ENCODE peak calls at places on chromosomes 11 and 22, in six cellular contexts. O, I, C, Z, S and R are unnamed samples.

GRCh38 chr11:3202305-3202704 is 16.3 kb downstream of the MRGPRG start:
- DNase-seq in O (no peak), I (no peak), C (no peak), Z (no peak), S (no peak), R (no peak)

GRCh38 chr11:110305169-110306018 is 9.0 kb upstream of the RDX start:
- DNase-seq in O (no peak), I (no peak), C (no peak), Z (no peak), S (no peak), R (no peak)

GRCh38 chr11:2577071-2578005 is 122.5 kb downstream of the KCNQ1OT1 start:
- DNase-seq in O (no peak), I (peak), C (peak), Z (no peak), S (peak), R (peak)

GRCh38 chr22:29541845-29542244 is 11.7 kb downstream of the THOC5 start:
- DNase-seq in O (no peak), I (no peak), C (no peak), Z (no peak), S (no peak), R (no peak)

GRCh38 chr11:126332221-126332711 is 23.2 kb upstream of the ST3GAL4 start:
- DNase-seq in O (no peak), I (no peak), C (peak), Z (peak), S (peak), R (peak)

GRCh38 chr22:28203286-28203685 is 284.2 kb upstream of the PITPNB start:
- DNase-seq in O (no peak), I (no peak), C (no peak), Z (no peak), S (no peak), R (no peak)

GRCh38 chr11:63766501-63767270 is 1.9 kb downstream of the ZFTA start:
- DNase-seq in O (no peak), I (no peak), C (no peak), Z (no peak), S (no peak), R (no peak)

GRCh38 chr11:108218455-108218854 is 4.0 kb downstream of the NPAT start:
- DNase-seq in O (no peak), I (no peak), C (no peak), Z (peak), S (no peak), R (no peak)

GRCh38 chr22:41446057-41446501 is 522 bp downstream of the TOB2 start:
- DNase-seq in O (peak), I (peak), C (peak), Z (no peak), S (peak), R (no peak)

GRCh38 chr11:66683877-66684276 is 6.2 kb upstream of the RBM4B start:
- DNase-seq in O (no peak), I (no peak), C (peak), Z (no peak), S (no peak), R (peak)

GRCh38 chr11:41498726-41499125 is 39.3 kb upstream of the LRRC4C start:
- DNase-seq in O (no peak), I (no peak), C (no peak), Z (no peak), S (no peak), R (no peak)

GRCh38 chr11:18575361-18575760 is 13.2 kb downstream of the UEVLD start:
- DNase-seq in O (no peak), I (no peak), C (no peak), Z (no peak), S (no peak), R (no peak)

GRCh38 chr22:29756341-29756740 is 10.5 kb downstream of the ZMAT5 start:
- DNase-seq in O (no peak), I (no peak), C (no peak), Z (no peak), S (no peak), R (no peak)

GRCh38 chr11:83510530-83511449 is 224.6 kb upstream of the CCDC90B start:
- DNase-seq in O (no peak), I (no peak), C (no peak), Z (no peak), S (no peak), R (no peak)

GRCh38 chr11:116148056-116148455 is 624.7 kb downstream of the BUD13 start:
- DNase-seq in O (no peak), I (peak), C (no peak), Z (no peak), S (no peak), R (no peak)

GRCh38 chr22:30169002-30169401 is 77.6 kb downstream of the LIF start:
- DNase-seq in O (no peak), I (no peak), C (no peak), Z (no peak), S (no peak), R (no peak)

GRCh38 chr11:134340354-134340964 is 8.7 kb downstream of the GLB1L2 start:
- DNase-seq in O (no peak), I (no peak), C (no peak), Z (no peak), S (no peak), R (no peak)

GRCh38 chr11:61885784-61886580 is 5.4 kb downstream of the FADS3 start:
- DNase-seq in O (no peak), I (no peak), C (no peak), Z (no peak), S (no peak), R (no peak)

GRCh38 chr11:77108436-77108835 is 5.8 kb downstream of the OMP start:
- DNase-seq in O (no peak), I (no peak), C (no peak), Z (no peak), S (no peak), R (no peak)

GRCh38 chr11:118918686-118919280 is 6.9 kb downstream of the BCL9L start:
- DNase-seq in O (no peak), I (no peak), C (no peak), Z (peak), S (peak), R (no peak)

GRCh38 chr22:25153961-25154685 is 45.5 kb upstream of the CRYBB3 start:
- DNase-seq in O (peak), I (no peak), C (peak), Z (no peak), S (peak), R (no peak)

GRCh38 chr11:24759742-24760141 is 262.9 kb downstream of the LUZP2 start:
- DNase-seq in O (no peak), I (no peak), C (no peak), Z (no peak), S (no peak), R (no peak)

GRCh38 chr11:1632053-1632714 is 2.6 kb downstream of the KRTAP5-5 start:
- DNase-seq in O (no peak), I (no peak), C (no peak), Z (no peak), S (no peak), R (no peak)

GRCh38 chr11:64605248-64605560 is 14.2 kb downstream of the SLC22A12 start:
- DNase-seq in O (no peak), I (no peak), C (no peak), Z (no peak), S (no peak), R (no peak)

GRCh38 chr22:25903294-25903693 is 161.3 kb downstream of the MYO18B start:
- DNase-seq in O (no peak), I (peak), C (no peak), Z (no peak), S (no peak), R (no peak)

GRCh38 chr11:134562941-134563471 is 151.0 kb upstream of the B3GAT1 start:
- DNase-seq in O (no peak), I (no peak), C (peak), Z (no peak), S (no peak), R (no peak)

GRCh38 chr11:73651252-73651651 is 4.9 kb downstream of the PLEKHB1 start:
- DNase-seq in O (no peak), I (no peak), C (no peak), Z (no peak), S (no peak), R (no peak)

GRCh38 chr11:99773646-99774045 is 752.9 kb downstream of the CNTN5 start:
- DNase-seq in O (no peak), I (no peak), C (no peak), Z (peak), S (no peak), R (no peak)

GRCh38 chr11:92253945-92254344 is 29.3 kb downstream of the FAT3 start:
- DNase-seq in O (no peak), I (no peak), C (no peak), Z (no peak), S (no peak), R (no peak)

GRCh38 chr11:1397862-1398505 is 8.2 kb downstream of the BRSK2 start:
- DNase-seq in O (no peak), I (no peak), C (no peak), Z (no peak), S (no peak), R (no peak)

GRCh38 chr22:29782061-29782845 is 15.1 kb downstream of the UQCR10 start:
- DNase-seq in O (peak), I (no peak), C (peak), Z (peak), S (peak), R (no peak)

GRCh38 chr11:110468095-110468494 is 38.3 kb downstream of the FDX1 start:
- DNase-seq in O (no peak), I (no peak), C (no peak), Z (no peak), S (no peak), R (no peak)

GRCh38 chr11:120063686-120064340 is 74.1 kb downstream of the TRIM29 start:
- DNase-seq in O (no peak), I (no peak), C (no peak), Z (no peak), S (no peak), R (no peak)

GRCh38 chr11:132054822-132055221 is 684.4 kb downstream of the NTM start:
- DNase-seq in O (no peak), I (no peak), C (no peak), Z (peak), S (no peak), R (no peak)

GRCh38 chr11:132058211-132058772 is 687.9 kb downstream of the NTM start:
- DNase-seq in O (no peak), I (no peak), C (no peak), Z (peak), S (no peak), R (peak)

GRCh38 chr11:132056689-132057088 is 686.3 kb downstream of the NTM start:
- DNase-seq in O (no peak), I (no peak), C (no peak), Z (peak), S (no peak), R (no peak)

GRCh38 chr11:132052904-132053303 is 682.5 kb downstream of the NTM start:
- DNase-seq in O (no peak), I (no peak), C (no peak), Z (no peak), S (no peak), R (no peak)

DNA sequence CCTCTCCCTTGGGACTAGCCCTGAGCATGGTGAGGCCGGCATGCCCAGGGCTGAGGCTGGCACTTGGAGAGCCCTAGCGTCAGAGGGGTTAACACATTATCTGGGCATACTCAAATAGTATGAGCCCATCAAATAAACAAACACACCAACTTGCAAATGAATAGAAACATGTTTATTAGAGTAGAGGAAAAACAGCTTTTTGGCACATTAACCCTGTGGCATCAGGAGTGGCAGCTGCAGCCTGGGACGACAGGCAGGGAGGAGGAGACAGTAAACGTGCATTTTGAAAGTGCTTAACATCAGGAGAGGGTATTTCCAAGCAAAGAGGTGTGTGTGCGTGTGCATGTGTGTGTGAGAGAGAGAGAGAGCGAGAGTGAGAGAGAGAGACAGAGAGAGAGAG is 684.9 kb downstream of the NTM start:
- DNase-seq in O (no peak), I (no peak), C (no peak), Z (no peak), S (no peak), R (no peak)
- TF ChIP-seq CTCF in O (no peak), I (no peak), C (no peak), Z (no peak), S (no peak), R (no peak)

GRCh38 chr11:122900803-122901202 is 18.2 kb downstream of the JHY start:
- DNase-seq in O (no peak), I (no peak), C (no peak), Z (peak), S (no peak), R (no peak)
- TF ChIP-seq CTCF in O (no peak), I (no peak), C (no peak), Z (no peak), S (no peak), R (no peak)

DNA sequence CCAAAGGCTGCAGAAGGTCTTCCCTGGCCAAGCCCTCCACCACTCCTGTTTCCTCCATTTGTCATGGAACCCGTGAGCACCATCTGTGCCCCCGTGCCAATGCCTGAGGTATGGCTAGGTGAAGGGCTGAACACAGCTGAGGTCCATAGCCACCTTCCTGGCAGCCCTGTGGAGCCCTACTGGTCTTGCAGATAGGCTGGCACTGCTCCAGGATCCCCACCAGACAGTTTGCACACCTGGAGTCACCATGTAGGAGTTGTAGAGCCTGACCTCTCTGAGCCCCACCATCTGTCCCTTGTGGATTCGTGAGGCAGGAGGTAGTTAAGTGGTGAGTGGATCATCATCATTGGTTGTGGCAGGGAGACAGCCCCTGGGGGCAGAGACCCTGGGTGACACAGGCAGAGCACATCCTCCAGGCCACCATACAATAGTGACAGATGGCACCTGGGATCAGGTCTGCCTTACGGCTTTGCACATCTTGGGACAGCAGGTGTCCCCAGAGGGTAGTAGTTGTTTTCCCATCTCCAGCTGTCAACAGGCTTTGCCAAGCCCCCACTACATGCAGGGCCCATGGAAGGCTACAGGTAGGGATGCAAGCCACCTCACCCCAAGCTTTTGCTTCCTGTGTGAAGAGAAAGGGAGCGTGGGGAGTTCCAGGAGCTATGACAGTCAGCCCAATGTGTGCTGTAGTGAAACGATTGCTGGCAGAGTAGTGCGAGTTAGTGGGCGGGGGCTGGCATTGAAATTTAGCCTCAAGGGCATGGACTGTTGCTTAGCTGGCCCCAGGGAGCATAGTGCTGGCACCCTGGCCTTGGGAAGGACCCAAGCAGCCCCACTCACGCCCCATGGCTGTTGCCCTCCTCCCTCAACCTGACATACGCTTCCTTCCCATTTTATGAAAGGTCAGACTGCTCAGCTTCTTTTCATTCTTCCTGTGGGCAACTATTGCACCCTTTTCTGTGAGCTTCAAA is 52.4 kb upstream of the SUSD2 start:
- DNase-seq in O (no peak), I (no peak), C (no peak), Z (no peak), S (no peak), R (no peak)
- TF ChIP-seq CTCF in O (no peak), I (no peak), C (no peak), Z (no peak), S (no peak), R (no peak)

DNA sequence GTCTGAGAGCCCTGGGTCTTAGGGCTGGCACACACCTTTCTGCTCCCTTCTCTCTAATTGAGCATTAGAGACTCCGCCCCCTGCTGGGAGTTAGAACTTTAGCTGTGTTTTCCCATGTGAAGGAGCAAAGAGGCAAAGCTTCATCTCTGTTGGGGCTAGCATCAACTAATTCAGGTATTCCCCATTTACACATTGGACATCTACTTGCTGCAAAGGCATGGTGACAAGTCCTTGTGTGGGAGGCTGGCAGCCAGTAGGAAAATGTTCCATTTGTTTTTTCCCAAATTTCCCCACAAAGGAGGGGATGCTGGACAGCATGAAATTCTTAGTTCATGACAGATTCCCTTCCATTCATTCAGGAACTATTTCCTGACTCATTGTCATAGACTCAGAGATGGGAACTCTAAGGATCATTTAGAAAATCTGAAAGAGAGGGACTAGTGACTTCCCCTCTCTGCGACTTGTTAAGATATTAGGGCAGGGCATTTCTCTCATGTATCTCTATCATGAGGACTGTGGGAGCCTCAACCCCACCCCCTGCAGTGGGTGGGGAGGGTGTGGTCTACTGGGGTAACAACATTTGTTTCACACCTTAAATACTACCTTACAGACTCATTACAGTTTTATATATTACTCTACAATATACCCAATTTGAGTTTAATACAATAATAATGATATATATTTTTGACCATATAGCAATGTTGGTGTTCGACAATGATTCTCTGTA is 3.7 kb downstream of the CD44 start:
- DNase-seq in O (no peak), I (no peak), C (no peak), Z (peak), S (no peak), R (no peak)
- TF ChIP-seq CTCF in O (no peak), I (no peak), C (no peak), Z (no peak), S (no peak), R (no peak)